ENCODE peak calls at places on chromosome 21, in eight cellular contexts. P is iris pigment epithelial cell; J is skeletal muscle cell; T is putamen; R is activated CD4-positive, alpha-beta memory T cell treated with anti-CD3 and anti-CD28 coated beads for 36 hours; M is heart left ventricle; F is CD4-positive, alpha-beta T cell; Z is COR-L47. V is an unnamed sample.

GRCh38 chr21:44982558-44983244 is 42.9 kb downstream of the SLX9 start:
- DNase-seq in Z (no peak), P (peak), F (no peak), T (no peak), J (peak), R (no peak), M (peak), V (no peak)

GRCh38 chr21:33750017-33750416 is 107.7 kb downstream of the ITSN1 start:
- DNase-seq in R (no peak), J (no peak), P (no peak), M (no peak), F (no peak), Z (no peak), T (no peak), V (no peak)

GRCh38 chr21:34351786-34352241 is 12.0 kb upstream of the KCNE2 start:
- DNase-seq in J (no peak), M (no peak), Z (peak), R (peak), P (peak), F (no peak), T (no peak), V (peak)

GRCh38 chr21:33267250-33267649 is 1.1 kb downstream of the IL10RB start:
- DNase-seq in T (no peak), M (no peak), R (no peak), P (no peak), Z (no peak), F (no peak), J (no peak), V (no peak)

GRCh38 chr21:34582506-34583150 is 32.3 kb downstream of the RCAN1 start:
- DNase-seq in J (no peak), P (peak), Z (no peak), T (no peak), M (no peak), F (no peak), R (peak), V (no peak)

GRCh38 chr21:37670883-37671282 is 245.4 kb downstream of the KCNJ6 start:
- DNase-seq in R (no peak), F (no peak), M (no peak), J (no peak), Z (no peak), P (peak), T (no peak), V (no peak)

GRCh38 chr21:41952568-41953248 is 1.1 kb downstream of the C2CD2 start:
- DNase-seq in J (no peak), M (no peak), R (no peak), Z (no peak), P (peak), F (no peak), T (no peak), V (peak)

GRCh38 chr21:42563261-42564045 is 49.8 kb downstream of the SLC37A1 start:
- DNase-seq in M (peak), F (no peak), P (no peak), T (peak), Z (no peak), J (no peak), R (no peak), V (peak)

GRCh38 chr21:32463367-32463766 is 50.9 kb downstream of the EVA1C start:
- DNase-seq in F (no peak), M (no peak), J (no peak), T (no peak), P (peak), R (no peak), Z (no peak), V (no peak)

GRCh38 chr21:34807881-34808568 is 139.2 kb downstream of the CLIC6 start:
- DNase-seq in Z (no peak), R (peak), P (peak), M (no peak), T (no peak), F (peak), J (peak), V (no peak)

GRCh38 chr21:36695671-36696389 is 3.1 kb upstream of the SIM2 start:
- DNase-seq in P (no peak), T (no peak), F (no peak), Z (no peak), J (no peak), R (no peak), M (no peak), V (no peak)

GRCh38 chr21:42373908-42374455 is 7.6 kb upstream of the TFF1 start:
- DNase-seq in T (no peak), Z (no peak), P (no peak), F (no peak), J (no peak), M (no peak), R (no peak), V (no peak)

GRCh38 chr21:36330904-36331303 is 10.9 kb downstream of the MORC3 start:
- DNase-seq in T (peak), M (no peak), R (peak), P (peak), J (no peak), Z (peak), F (peak), V (peak)

GRCh38 chr21:22223385-22223784 is 1225.2 kb downstream of the NCAM2 start:
- DNase-seq in R (no peak), Z (no peak), J (no peak), F (no peak), T (no peak), M (no peak), P (peak), V (no peak)

GRCh38 chr21:29078884-29079765 is 5.7 kb upstream of the CCT8 start:
- DNase-seq in R (peak), F (no peak), P (no peak), T (peak), J (no peak), Z (peak), M (no peak), V (no peak)

GRCh38 chr21:14843991-14844390 is 220.8 kb downstream of the NRIP1 start:
- DNase-seq in M (no peak), F (no peak), T (no peak), Z (no peak), P (peak), R (no peak), J (no peak), V (no peak)

GRCh38 chr21:31612889-31613785 is 46.4 kb upstream of the SOD1 start:
- DNase-seq in R (no peak), J (peak), F (no peak), Z (no peak), T (no peak), M (no peak), P (peak), V (no peak)

GRCh38 chr21:40845621-40846020 is 1.3 kb downstream of the DSCAM start:
- DNase-seq in Z (no peak), F (no peak), M (no peak), T (no peak), R (no peak), J (no peak), P (no peak), V (no peak)

GRCh38 chr21:29299906-29300546 is 1.3 kb downstream of the BACH1 start:
- DNase-seq in P (peak), F (peak), T (peak), J (peak), Z (peak), R (peak), M (peak), V (peak)

GRCh38 chr21:46421191-46421750 is 37.4 kb upstream of the DIP2A start:
- DNase-seq in R (no peak), P (no peak), T (no peak), Z (no peak), M (peak), J (no peak), F (no peak), V (no peak)

GRCh38 chr21:45012661-45013270 is 61.6 kb upstream of the ADARB1 start:
- DNase-seq in P (no peak), R (no peak), M (peak), F (no peak), T (no peak), J (no peak), Z (no peak), V (peak)

GRCh38 chr21:41754481-41754891 is 12.4 kb downstream of the RIPK4 start:
- DNase-seq in P (no peak), F (no peak), Z (no peak), T (no peak), R (no peak), J (no peak), M (no peak), V (no peak)

GRCh38 chr21:45864436-45864835 is 117.1 kb upstream of the COL6A1 start:
- DNase-seq in J (no peak), Z (no peak), F (no peak), P (peak), T (no peak), M (no peak), R (no peak), V (no peak)

GRCh38 chr21:43345746-43346409 is 81.1 kb downstream of the SIK1 start:
- DNase-seq in J (peak), T (no peak), M (no peak), P (peak), F (no peak), Z (no peak), R (peak), V (no peak)

GRCh38 chr21:16116798-16117197 is 387.0 kb downstream of the USP25 start:
- DNase-seq in Z (no peak), T (no peak), M (no peak), P (peak), F (no peak), J (peak), R (no peak), V (no peak)

GRCh38 chr21:44365967-44366585 is 12.7 kb downstream of the TRPM2 start:
- DNase-seq in T (no peak), P (no peak), R (no peak), M (no peak), Z (no peak), F (no peak), J (no peak), V (no peak)

GRCh38 chr21:31618696-31619430 is 40.6 kb upstream of the SOD1 start:
- DNase-seq in Z (no peak), T (no peak), M (no peak), F (no peak), J (no peak), R (peak), P (peak), V (no peak)

GRCh38 chr21:21612446-21612845 is 614.2 kb downstream of the NCAM2 start:
- DNase-seq in Z (no peak), F (no peak), R (no peak), T (peak), J (peak), P (peak), M (no peak), V (no peak)

GRCh38 chr21:39258207-39258606 is 55.2 kb downstream of the BRWD1 start:
- DNase-seq in F (no peak), M (no peak), Z (peak), P (no peak), J (no peak), R (no peak), T (no peak), V (no peak)

GRCh38 chr21:39003982-39004775 is 179.1 kb downstream of the PSMG1 start:
- DNase-seq in P (no peak), R (no peak), F (no peak), M (no peak), J (no peak), Z (no peak), T (no peak), V (no peak)

GRCh38 chr21:27269646-27270045 is 302.8 kb upstream of the ADAMTS5 start:
- DNase-seq in F (no peak), J (peak), M (no peak), P (peak), R (no peak), Z (no peak), T (no peak), V (no peak)

V was measured in transverse colon.